ENCODE peak calls at places on chromosome 21, in nine cellular contexts. One of them, this sample, is unnamed.

GRCh38 chr21:34345091-34345871 is 18.5 kb upstream of the KCNE2 start:
- DNase-seq in brain microvascular endothelial cell: peak; percentile 22
- DNase-seq in mammary epithelial cell: no peak
- DNase-seq in OCI-LY7: no peak
- DNase-seq in Panc1: no peak
- DNase-seq in SJSA1: peak; percentile 56
- DNase-seq in prostate gland: no peak
- DNase-seq in cardiac muscle cell: no peak
- DNase-seq in fibroblast of lung: peak; percentile 56
- DNase-seq in this sample: no peak

GRCh38 chr21:16071082-16071481 is 341.3 kb downstream of the USP25 start:
- DNase-seq in brain microvascular endothelial cell: no peak
- DNase-seq in mammary epithelial cell: no peak
- DNase-seq in OCI-LY7: no peak
- DNase-seq in Panc1: no peak
- DNase-seq in SJSA1: no peak
- DNase-seq in prostate gland: peak; percentile 32
- DNase-seq in cardiac muscle cell: no peak
- DNase-seq in fibroblast of lung: peak; percentile 55
- DNase-seq in this sample: peak; percentile 93

GRCh38 chr21:36059823-36060158 is 535 bp downstream of the SETD4 start:
- DNase-seq in brain microvascular endothelial cell: peak; percentile 39
- DNase-seq in mammary epithelial cell: no peak
- DNase-seq in OCI-LY7: no peak
- DNase-seq in Panc1: peak; percentile 27
- DNase-seq in SJSA1: peak; percentile 57
- DNase-seq in prostate gland: peak; percentile 14
- DNase-seq in cardiac muscle cell: peak; percentile 76
- DNase-seq in fibroblast of lung: no peak
- DNase-seq in this sample: no peak

GRCh38 chr21:15654171-15654570 is 75.6 kb upstream of the USP25 start:
- DNase-seq in brain microvascular endothelial cell: no peak
- DNase-seq in mammary epithelial cell: no peak
- DNase-seq in OCI-LY7: no peak
- DNase-seq in Panc1: no peak
- DNase-seq in SJSA1: no peak
- DNase-seq in prostate gland: no peak
- DNase-seq in cardiac muscle cell: no peak
- DNase-seq in fibroblast of lung: no peak
- DNase-seq in this sample: no peak

GRCh38 chr21:37565530-37566223 is 199.1 kb downstream of the DYRK1A start:
- DNase-seq in brain microvascular endothelial cell: no peak
- DNase-seq in mammary epithelial cell: no peak
- DNase-seq in OCI-LY7: no peak
- DNase-seq in Panc1: no peak
- DNase-seq in SJSA1: peak; percentile 33
- DNase-seq in prostate gland: no peak
- DNase-seq in cardiac muscle cell: no peak
- DNase-seq in fibroblast of lung: peak; percentile 64
- DNase-seq in this sample: peak; percentile 18

GRCh38 chr21:23968008-23968407 is 1639.3 kb downstream of the MRPL39 start:
- DNase-seq in brain microvascular endothelial cell: no peak
- DNase-seq in mammary epithelial cell: no peak
- DNase-seq in OCI-LY7: no peak
- DNase-seq in Panc1: no peak
- DNase-seq in SJSA1: no peak
- DNase-seq in prostate gland: no peak
- DNase-seq in cardiac muscle cell: no peak
- DNase-seq in fibroblast of lung: no peak
- DNase-seq in this sample: no peak

GRCh38 chr21:36988536-36988935 is 18.0 kb upstream of the RIPPLY3 start:
- DNase-seq in brain microvascular endothelial cell: no peak
- DNase-seq in mammary epithelial cell: no peak
- DNase-seq in OCI-LY7: no peak
- DNase-seq in Panc1: no peak
- DNase-seq in SJSA1: no peak
- DNase-seq in prostate gland: no peak
- DNase-seq in cardiac muscle cell: no peak
- DNase-seq in fibroblast of lung: no peak
- DNase-seq in this sample: no peak

GRCh38 chr21:25456672-25457071 is 150.6 kb downstream of the MRPL39 start:
- DNase-seq in brain microvascular endothelial cell: peak; percentile 67
- DNase-seq in mammary epithelial cell: peak; percentile 6
- DNase-seq in OCI-LY7: no peak
- DNase-seq in Panc1: no peak
- DNase-seq in SJSA1: no peak
- DNase-seq in prostate gland: no peak
- DNase-seq in cardiac muscle cell: no peak
- DNase-seq in fibroblast of lung: peak; percentile 14
- DNase-seq in this sample: peak; percentile 86

GRCh38 chr21:25907573-25908275 is 173.0 kb downstream of the GABPA start:
- DNase-seq in brain microvascular endothelial cell: no peak
- DNase-seq in mammary epithelial cell: no peak
- DNase-seq in OCI-LY7: no peak
- DNase-seq in Panc1: no peak
- DNase-seq in SJSA1: no peak
- DNase-seq in prostate gland: no peak
- DNase-seq in cardiac muscle cell: no peak
- DNase-seq in fibroblast of lung: peak; percentile 18
- DNase-seq in this sample: no peak

GRCh38 chr21:26117972-26118367 is 52.6 kb downstream of the APP start:
- DNase-seq in brain microvascular endothelial cell: no peak
- DNase-seq in mammary epithelial cell: no peak
- DNase-seq in OCI-LY7: no peak
- DNase-seq in Panc1: no peak
- DNase-seq in SJSA1: no peak
- DNase-seq in prostate gland: no peak
- DNase-seq in cardiac muscle cell: no peak
- DNase-seq in fibroblast of lung: no peak
- DNase-seq in this sample: no peak

GRCh38 chr21:16815228-16815627 is 697.6 kb upstream of the CXADR start:
- DNase-seq in brain microvascular endothelial cell: no peak
- DNase-seq in mammary epithelial cell: no peak
- DNase-seq in OCI-LY7: no peak
- DNase-seq in Panc1: no peak
- DNase-seq in SJSA1: no peak
- DNase-seq in prostate gland: no peak
- DNase-seq in cardiac muscle cell: no peak
- DNase-seq in fibroblast of lung: no peak
- DNase-seq in this sample: no peak

GRCh38 chr21:40706161-40706560 is 140.8 kb downstream of the DSCAM start:
- DNase-seq in brain microvascular endothelial cell: no peak
- DNase-seq in mammary epithelial cell: no peak
- DNase-seq in OCI-LY7: no peak
- DNase-seq in Panc1: no peak
- DNase-seq in SJSA1: no peak
- DNase-seq in prostate gland: no peak
- DNase-seq in cardiac muscle cell: no peak
- DNase-seq in fibroblast of lung: no peak
- DNase-seq in this sample: no peak

GRCh38 chr21:36709030-36709867 is 10.3 kb downstream of the SIM2 start:
- DNase-seq in brain microvascular endothelial cell: no peak
- DNase-seq in mammary epithelial cell: no peak
- DNase-seq in OCI-LY7: no peak
- DNase-seq in Panc1: no peak
- DNase-seq in SJSA1: no peak
- DNase-seq in prostate gland: no peak
- DNase-seq in cardiac muscle cell: no peak
- DNase-seq in fibroblast of lung: no peak
- DNase-seq in this sample: no peak

GRCh38 chr21:38822754-38823374 is 17.1 kb downstream of the ETS2 start:
- DNase-seq in brain microvascular endothelial cell: no peak
- DNase-seq in mammary epithelial cell: no peak
- DNase-seq in OCI-LY7: no peak
- DNase-seq in Panc1: no peak
- DNase-seq in SJSA1: no peak
- DNase-seq in prostate gland: no peak
- DNase-seq in cardiac muscle cell: no peak
- DNase-seq in fibroblast of lung: peak; percentile 51
- DNase-seq in this sample: no peak
- H3K36me3 ChIP-seq in brain microvascular endothelial cell: peaks cover 62% of the 10 kb centered on the region
- H3K36me3 ChIP-seq in mammary epithelial cell: peaks cover 56% of the 10 kb centered on the region
- H3K36me3 ChIP-seq in OCI-LY7: peaks cover 75% of the 10 kb centered on the region
- H3K36me3 ChIP-seq in Panc1: peaks cover 23% of the 10 kb centered on the region
- H3K36me3 ChIP-seq in SJSA1: peaks cover 81% of the 10 kb centered on the region
- H3K36me3 ChIP-seq in prostate gland: peaks cover 31% of the 10 kb centered on the region
- H3K36me3 ChIP-seq in cardiac muscle cell: peaks cover 60% of the 10 kb centered on the region
- H3K36me3 ChIP-seq in fibroblast of lung: peaks cover 34% of the 10 kb centered on the region
- H3K36me3 ChIP-seq in this sample: peaks cover 65% of the 10 kb centered on the region

DNA sequence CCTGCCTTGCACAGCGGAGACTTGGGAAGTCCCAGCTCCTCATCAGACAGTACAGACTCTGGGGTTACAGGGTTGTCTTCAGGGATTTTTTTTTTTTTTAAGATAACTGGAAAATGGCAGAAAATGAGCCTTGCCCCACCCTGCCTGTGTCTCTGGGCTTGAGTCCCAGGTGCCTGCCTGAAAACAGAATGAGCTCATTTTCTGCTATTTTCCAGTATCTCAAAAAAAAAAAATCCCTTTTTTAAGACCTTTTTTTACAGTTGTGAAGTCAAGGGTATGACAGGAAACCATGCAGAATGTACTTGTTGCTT is 10.1 kb downstream of the SLX9 start:
- DNase-seq in brain microvascular endothelial cell: no peak
- DNase-seq in mammary epithelial cell: no peak
- DNase-seq in OCI-LY7: no peak
- DNase-seq in Panc1: no peak
- DNase-seq in SJSA1: no peak
- DNase-seq in prostate gland: no peak
- DNase-seq in cardiac muscle cell: no peak
- DNase-seq in fibroblast of lung: no peak
- DNase-seq in this sample: no peak
- H3K36me3 ChIP-seq in brain microvascular endothelial cell: peaks cover 8% of the 10 kb centered on the region
- H3K36me3 ChIP-seq in mammary epithelial cell: no peaks in the 10 kb centered on the region
- H3K36me3 ChIP-seq in OCI-LY7: peaks cover 75% of the 10 kb centered on the region
- H3K36me3 ChIP-seq in Panc1: no peaks in the 10 kb centered on the region
- H3K36me3 ChIP-seq in SJSA1: peaks cover 84% of the 10 kb centered on the region
- H3K36me3 ChIP-seq in prostate gland: no peaks in the 10 kb centered on the region
- H3K36me3 ChIP-seq in cardiac muscle cell: no peaks in the 10 kb centered on the region
- H3K36me3 ChIP-seq in fibroblast of lung: peaks cover 8% of the 10 kb centered on the region
- H3K36me3 ChIP-seq in this sample: no peaks in the 10 kb centered on the region

DNA sequence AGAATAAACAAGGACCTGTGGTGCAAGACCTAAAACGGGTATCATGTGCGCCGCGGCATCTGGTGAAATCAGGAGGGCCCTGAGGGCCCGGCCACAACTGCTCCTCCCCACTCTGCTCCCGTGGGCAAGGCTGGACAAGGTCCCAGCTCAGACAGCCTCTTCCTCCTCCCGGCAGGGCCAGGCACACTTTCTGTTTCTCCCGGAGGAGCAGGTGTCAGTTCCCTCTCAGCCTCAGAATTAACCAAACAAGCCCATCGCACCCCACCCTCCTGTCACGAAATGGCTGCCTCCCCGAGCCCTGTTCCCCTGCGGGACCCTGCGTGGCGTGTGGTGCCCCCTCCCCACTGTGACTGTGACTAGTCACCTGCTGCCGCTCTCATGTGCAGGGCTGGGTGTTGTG is 15.2 kb downstream of the PTTG1IP start:
- DNase-seq in brain microvascular endothelial cell: no peak
- DNase-seq in mammary epithelial cell: peak; percentile 42
- DNase-seq in OCI-LY7: no peak
- DNase-seq in Panc1: no peak
- DNase-seq in SJSA1: no peak
- DNase-seq in prostate gland: no peak
- DNase-seq in cardiac muscle cell: no peak
- DNase-seq in fibroblast of lung: no peak
- DNase-seq in this sample: no peak
- H3K36me3 ChIP-seq in brain microvascular endothelial cell: peaks cover 45% of the 10 kb centered on the region
- H3K36me3 ChIP-seq in mammary epithelial cell: peaks cover 11% of the 10 kb centered on the region
- H3K36me3 ChIP-seq in OCI-LY7: peaks cover 28% of the 10 kb centered on the region
- H3K36me3 ChIP-seq in Panc1: peaks cover 6% of the 10 kb centered on the region
- H3K36me3 ChIP-seq in SJSA1: peaks cover 98% of the 10 kb centered on the region
- H3K36me3 ChIP-seq in prostate gland: peaks cover 25% of the 10 kb centered on the region
- H3K36me3 ChIP-seq in cardiac muscle cell: peaks cover 46% of the 10 kb centered on the region
- H3K36me3 ChIP-seq in fibroblast of lung: peaks cover 33% of the 10 kb centered on the region
- H3K36me3 ChIP-seq in this sample: peaks cover 19% of the 10 kb centered on the region

GRCh38 chr21:44969965-44970755 is 30.3 kb downstream of the SLX9 start:
- DNase-seq in brain microvascular endothelial cell: peak; percentile 67
- DNase-seq in mammary epithelial cell: no peak
- DNase-seq in OCI-LY7: no peak
- DNase-seq in Panc1: no peak
- DNase-seq in SJSA1: peak; percentile 95
- DNase-seq in prostate gland: no peak
- DNase-seq in cardiac muscle cell: no peak
- DNase-seq in fibroblast of lung: no peak
- DNase-seq in this sample: peak; percentile 37
- H3K36me3 ChIP-seq in brain microvascular endothelial cell: no peaks in the 10 kb centered on the region
- H3K36me3 ChIP-seq in mammary epithelial cell: no peaks in the 10 kb centered on the region
- H3K36me3 ChIP-seq in OCI-LY7: peaks cover 47% of the 10 kb centered on the region
- H3K36me3 ChIP-seq in Panc1: no peaks in the 10 kb centered on the region
- H3K36me3 ChIP-seq in SJSA1: peaks cover 67% of the 10 kb centered on the region
- H3K36me3 ChIP-seq in prostate gland: no peaks in the 10 kb centered on the region
- H3K36me3 ChIP-seq in cardiac muscle cell: no peaks in the 10 kb centered on the region
- H3K36me3 ChIP-seq in fibroblast of lung: peaks cover 5% of the 10 kb centered on the region
- H3K36me3 ChIP-seq in this sample: no peaks in the 10 kb centered on the region

DNA sequence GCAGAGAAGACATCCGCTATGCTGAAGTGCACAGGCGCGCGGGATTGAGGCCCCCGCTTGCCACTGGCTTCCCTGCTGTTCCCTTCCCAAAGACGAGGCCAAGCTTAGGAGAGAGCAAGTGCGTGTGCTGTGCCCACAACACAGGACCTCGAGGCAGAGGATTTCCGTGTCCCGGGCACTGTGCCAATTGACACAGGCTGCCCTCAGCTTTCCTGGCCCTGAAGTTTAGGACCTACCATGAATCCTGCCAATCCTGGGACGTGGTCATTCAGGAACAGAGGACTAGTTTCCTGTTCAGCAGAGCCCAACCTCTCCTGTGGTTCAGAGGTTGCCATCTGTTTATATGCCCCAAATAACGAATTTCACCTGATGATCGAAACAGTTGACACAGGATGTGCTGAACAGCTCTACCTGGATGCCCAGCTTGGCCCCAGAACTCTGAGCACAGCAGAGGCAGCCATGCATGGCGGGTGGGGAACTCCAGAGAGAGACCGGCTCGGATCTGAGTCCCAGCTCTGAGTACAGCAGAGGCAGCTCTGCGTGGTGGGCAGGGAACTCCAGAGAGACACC is 22.0 kb downstream of the SLC37A1 start:
- DNase-seq in brain microvascular endothelial cell: no peak
- DNase-seq in mammary epithelial cell: no peak
- DNase-seq in OCI-LY7: peak; percentile 90
- DNase-seq in Panc1: no peak
- DNase-seq in SJSA1: no peak
- DNase-seq in prostate gland: no peak
- DNase-seq in cardiac muscle cell: no peak
- DNase-seq in fibroblast of lung: no peak
- DNase-seq in this sample: no peak
- H3K36me3 ChIP-seq in brain microvascular endothelial cell: no peaks in the 10 kb centered on the region
- H3K36me3 ChIP-seq in mammary epithelial cell: no peaks in the 10 kb centered on the region
- H3K36me3 ChIP-seq in OCI-LY7: peaks cover 28% of the 10 kb centered on the region
- H3K36me3 ChIP-seq in Panc1: no peaks in the 10 kb centered on the region
- H3K36me3 ChIP-seq in SJSA1: no peaks in the 10 kb centered on the region
- H3K36me3 ChIP-seq in prostate gland: no peaks in the 10 kb centered on the region
- H3K36me3 ChIP-seq in cardiac muscle cell: no peaks in the 10 kb centered on the region
- H3K36me3 ChIP-seq in fibroblast of lung: no peaks in the 10 kb centered on the region
- H3K36me3 ChIP-seq in this sample: no peaks in the 10 kb centered on the region

This sample was measured in astrocyte.